ENCODE peak calls at places on chromosomes 13 and 19, in ten cellular contexts. E is H9; I is left ventricle myocardium inferior; W is NB4; Q is Panc1; X is Right ventricle myocardium superior; K is iPS DF 6.9; S is CD8-positive, alpha-beta memory T cell; C is stimulated activated naive CD8-positive, alpha-beta T cell treated with anti-CD3 and anti-CD28 coated beads, Interleukin-15, Interleukin-2, amounts not matched to agents 100 U/mL and 50 U/mL, for 24 hours; H is GM04504. O is an unnamed sample.

GRCh38 chr13:109737606-109738005 is 48.8 kb downstream of the IRS2 start:
- DNase-seq in E (no peak), I (no peak), C (peak; percentile 20), K (no peak), S (no peak), H (no peak), X (no peak), W (no peak), Q (no peak), O (peak; percentile 21)

GRCh38 chr13:77325371-77325941 is 1.4 kb downstream of the MYCBP2 start:
- DNase-seq in K (no peak), Q (no peak), S (no peak), H (no peak), I (no peak), W (peak; percentile 31), X (no peak), E (no peak), C (no peak), O (no peak)

GRCh38 chr19:13072206-13072898 is 30.3 kb downstream of the LYL1 start:
- DNase-seq in Q (no peak), C (no peak), S (no peak), K (no peak), I (no peak), E (no peak), X (no peak), W (no peak), H (no peak), O (no peak)

GRCh38 chr13:90717451-90717936 is 630.0 kb upstream of the MIR17HG start:
- DNase-seq in C (no peak), H (peak; percentile 71), S (no peak), Q (no peak), E (no peak), I (no peak), K (no peak), W (no peak), X (no peak), O (no peak)

GRCh38 chr13:98147521-98147920 is 4.6 kb downstream of the FARP1 start:
- DNase-seq in W (no peak), H (no peak), C (no peak), E (no peak), Q (no peak), I (no peak), K (no peak), S (no peak), X (no peak), O (no peak)

GRCh38 chr19:35468637-35469036 is 20.6 kb downstream of the FFAR2 start:
- DNase-seq in K (peak; percentile 11), Q (peak; percentile 54), W (peak; percentile 72), H (peak; percentile 1), S (peak; percentile 61), I (peak; percentile 39), C (peak; percentile 72), E (peak; percentile 70), X (peak; percentile 59), O (peak; percentile 50)

GRCh38 chr13:44783987-44784734 is 205.1 kb downstream of the NUFIP1 start:
- DNase-seq in S (no peak), X (no peak), I (no peak), E (no peak), C (no peak), Q (no peak), H (no peak), W (no peak), K (no peak), O (no peak)

GRCh38 chr19:29841209-29841558 is 29.4 kb downstream of the CCNE1 start:
- DNase-seq in I (no peak), Q (no peak), K (no peak), X (no peak), H (no peak), E (no peak), S (no peak), C (no peak), W (no peak), O (peak; percentile 45)

GRCh38 chr19:46746281-46746965 is at the start of gene STRN4:
- DNase-seq in Q (no peak), W (peak; percentile 83), H (no peak), S (peak; percentile 46), I (peak; percentile 55), E (no peak), K (no peak), C (peak; percentile 72), X (peak; percentile 71), O (peak; percentile 72)

O was measured in Daoy.